ENCODE peak calls at places on chromosomes 6 and 20, in seven cellular contexts. U, O, A, N, V, K and M are unnamed samples.

GRCh38 chr6:85866373-85866740 is 223.7 kb upstream of the SYNCRIP start:
- DNase-seq in U (no peak), O (no peak), A (no peak), N (no peak), V (no peak), K (peak; percentile 21), M (no peak)

GRCh38 chr6:73798592-73798991 is 102.6 kb downstream of the CD109 start:
- DNase-seq in U (peak; percentile 21), O (no peak), A (no peak), N (no peak), V (peak; percentile 88), K (peak; percentile 97), M (peak; percentile 27)

GRCh38 chr6:158819213-158819976 is at the start of gene EZR:
- DNase-seq in U (peak; percentile 78), O (peak; percentile 50), A (peak; percentile 86), N (no peak), V (peak; percentile 63), K (peak; percentile 51), M (peak; percentile 75)

GRCh38 chr6:93318127-93318526 is 101.2 kb downstream of the EPHA7 start:
- DNase-seq in U (no peak), O (no peak), A (no peak), N (no peak), V (no peak), K (no peak), M (no peak)

GRCh38 chr20:51531141-51531710 is 11.3 kb downstream of the NFATC2 start:
- DNase-seq in U (no peak), O (no peak), A (no peak), N (no peak), V (no peak), K (no peak), M (peak; percentile 68)

GRCh38 chr6:101879782-101880181 is 486.3 kb downstream of the GRIK2 start:
- DNase-seq in U (no peak), O (no peak), A (no peak), N (no peak), V (no peak), K (no peak), M (no peak)

GRCh38 chr6:111484655-111484974 is 1.6 kb upstream of the REV3L start:
- DNase-seq in U (no peak), O (no peak), A (no peak), N (no peak), V (peak; percentile 22), K (peak; percentile 31), M (no peak)

GRCh38 chr6:146429831-146430230 is 113.8 kb upstream of the RAB32 start:
- DNase-seq in U (no peak), O (no peak), A (no peak), N (no peak), V (no peak), K (no peak), M (no peak)

GRCh38 chr20:57577679-57578475 is 17.0 kb downstream of the PCK1 start:
- DNase-seq in U (no peak), O (no peak), A (no peak), N (no peak), V (no peak), K (no peak), M (no peak)

GRCh38 chr6:30013296-30013922 is 47.7 kb upstream of the POLR1H start:
- DNase-seq in U (peak; percentile 48), O (peak; percentile 40), A (no peak), N (no peak), V (peak; percentile 9), K (no peak), M (no peak)

GRCh38 chr6:104187616-104188015 is 672.1 kb downstream of the HACE1 start:
- DNase-seq in U (no peak), O (no peak), A (no peak), N (no peak), V (no peak), K (no peak), M (peak; percentile 59)

GRCh38 chr6:3119040-3119723 is 671 bp downstream of the BPHL start:
- DNase-seq in U (no peak), O (no peak), A (no peak), N (no peak), V (peak; percentile 42), K (peak; percentile 10), M (no peak)

GRCh38 chr6:111842271-111842822 is 30.9 kb downstream of the FYN start:
- DNase-seq in U (no peak), O (no peak), A (no peak), N (no peak), V (no peak), K (no peak), M (no peak)

GRCh38 chr20:31704225-31705119 is 18.2 kb downstream of the BCL2L1 start:
- DNase-seq in U (peak; percentile 67), O (no peak), A (peak; percentile 54), N (no peak), V (peak; percentile 67), K (peak; percentile 67), M (peak; percentile 98)

GRCh38 chr6:82410151-82410621 is 46.6 kb downstream of the TPBG start:
- DNase-seq in U (no peak), O (no peak), A (no peak), N (no peak), V (peak; percentile 41), K (no peak), M (no peak)

GRCh38 chr6:41372526-41373366 is 37.3 kb downstream of the NCR2 start:
- DNase-seq in U (peak; percentile 41), O (no peak), A (no peak), N (no peak), V (no peak), K (no peak), M (no peak)

GRCh38 chr20:7496394-7497111 is 443.7 kb downstream of the HAO1 start:
- DNase-seq in U (no peak), O (no peak), A (no peak), N (no peak), V (peak; percentile 48), K (no peak), M (no peak)

GRCh38 chr6:24910850-24911712 is 24.7 kb downstream of the RIPOR2 start:
- DNase-seq in U (peak; percentile 21), O (peak; percentile 36), A (peak; percentile 73), N (peak; percentile 41), V (peak; percentile 6), K (no peak), M (peak; percentile 28)

GRCh38 chr20:46558511-46558959 is 8.1 kb upstream of the OCSTAMP start:
- DNase-seq in U (no peak), O (no peak), A (peak; percentile 46), N (peak; percentile 45), V (peak; percentile 97), K (peak; percentile 78), M (peak; percentile 53)

GRCh38 chr20:47620808-47621805 is 119.4 kb downstream of the NCOA3 start:
- DNase-seq in U (peak; percentile 42), O (no peak), A (no peak), N (no peak), V (peak; percentile 81), K (peak; percentile 72), M (peak; percentile 61)

GRCh38 chr6:100565439-100566104 is 100.9 kb upstream of the SIM1 start:
- DNase-seq in U (no peak), O (no peak), A (no peak), N (no peak), V (no peak), K (no peak), M (no peak)